ENCODE peak calls at places on chromosome 10, in five cellular contexts. One of them, this sample, is unnamed.

GRCh38 chr10:30088178-30088577 is 28.8 kb upstream of the JCAD start:
- DNase-seq in K562: no peak
- DNase-seq in GM23338: peak
- DNase-seq in HCT116: no peak
- DNase-seq in A549: no peak
- DNase-seq in this sample: no peak

GRCh38 chr10:97825020-97825739 is 24.5 kb upstream of the GOLGA7B start:
- DNase-seq in K562: no peak
- DNase-seq in A549: no peak
- DNase-seq in HCT116: no peak
- DNase-seq in GM23338: no peak
- DNase-seq in this sample: no peak

GRCh38 chr10:49657606-49658005 is 21.8 kb upstream of the C10orf53 start:
- DNase-seq in K562: no peak
- DNase-seq in HCT116: no peak
- DNase-seq in A549: no peak
- DNase-seq in GM23338: no peak
- DNase-seq in this sample: no peak

GRCh38 chr10:124010024-124010423 is 83.4 kb downstream of the CHST15 start:
- DNase-seq in A549: no peak
- DNase-seq in HCT116: no peak
- DNase-seq in GM23338: no peak
- DNase-seq in K562: no peak
- DNase-seq in this sample: no peak

GRCh38 chr10:30750971-30751677 is 121.6 kb upstream of the LYZL2 start:
- DNase-seq in A549: no peak
- DNase-seq in HCT116: no peak
- DNase-seq in K562: no peak
- DNase-seq in GM23338: no peak
- DNase-seq in this sample: no peak

GRCh38 chr10:48449501-48450232 is 143.2 kb downstream of the MAPK8 start:
- DNase-seq in HCT116: no peak
- DNase-seq in A549: no peak
- DNase-seq in GM23338: no peak
- DNase-seq in K562: no peak
- DNase-seq in this sample: no peak

GRCh38 chr10:98269435-98269912 is 1.5 kb upstream of the LOXL4 start:
- DNase-seq in K562: no peak
- DNase-seq in A549: peak
- DNase-seq in GM23338: peak
- DNase-seq in HCT116: peak
- DNase-seq in this sample: no peak

GRCh38 chr10:124708246-124708779 is 35.9 kb downstream of the FAM53B start:
- DNase-seq in K562: no peak
- DNase-seq in GM23338: no peak
- DNase-seq in A549: no peak
- DNase-seq in HCT116: no peak
- DNase-seq in this sample: no peak

GRCh38 chr10:72334196-72334831 is 20.4 kb downstream of the DNAJB12 start:
- DNase-seq in A549: no peak
- DNase-seq in HCT116: no peak
- DNase-seq in K562: peak
- DNase-seq in GM23338: peak
- DNase-seq in this sample: no peak

GRCh38 chr10:953836-954235 is 22.3 kb upstream of the LARP4B start:
- DNase-seq in GM23338: no peak
- DNase-seq in HCT116: no peak
- DNase-seq in K562: no peak
- DNase-seq in A549: no peak
- DNase-seq in this sample: no peak

GRCh38 chr10:33335800-33336605 is 1.5 kb upstream of the NRP1 start:
- DNase-seq in A549: peak
- DNase-seq in GM23338: peak
- DNase-seq in K562: no peak
- DNase-seq in HCT116: no peak
- DNase-seq in this sample: no peak

GRCh38 chr10:89458289-89458688 is 43.9 kb downstream of the IFIT5 start:
- DNase-seq in K562: no peak
- DNase-seq in A549: no peak
- DNase-seq in HCT116: no peak
- DNase-seq in GM23338: no peak
- DNase-seq in this sample: no peak

GRCh38 chr10:89463846-89464537 is 49.6 kb downstream of the IFIT5 start:
- DNase-seq in K562: no peak
- DNase-seq in A549: no peak
- DNase-seq in HCT116: no peak
- DNase-seq in GM23338: no peak
- DNase-seq in this sample: no peak

GRCh38 chr10:89454561-89455347 is 40.4 kb downstream of the IFIT5 start:
- DNase-seq in HCT116: no peak
- DNase-seq in K562: no peak
- DNase-seq in GM23338: no peak
- DNase-seq in A549: no peak
- DNase-seq in this sample: no peak

GRCh38 chr10:89458760-89459159 is 44.4 kb downstream of the IFIT5 start:
- DNase-seq in A549: no peak
- DNase-seq in K562: no peak
- DNase-seq in GM23338: no peak
- DNase-seq in HCT116: no peak
- DNase-seq in this sample: no peak
- H3K27ac ChIP-seq in A549: no peak
- H3K27ac ChIP-seq in K562: no peak
- H3K27ac ChIP-seq in GM23338: no peak
- H3K27ac ChIP-seq in HCT116: no peak
- H3K27ac ChIP-seq in this sample: peak

DNA sequence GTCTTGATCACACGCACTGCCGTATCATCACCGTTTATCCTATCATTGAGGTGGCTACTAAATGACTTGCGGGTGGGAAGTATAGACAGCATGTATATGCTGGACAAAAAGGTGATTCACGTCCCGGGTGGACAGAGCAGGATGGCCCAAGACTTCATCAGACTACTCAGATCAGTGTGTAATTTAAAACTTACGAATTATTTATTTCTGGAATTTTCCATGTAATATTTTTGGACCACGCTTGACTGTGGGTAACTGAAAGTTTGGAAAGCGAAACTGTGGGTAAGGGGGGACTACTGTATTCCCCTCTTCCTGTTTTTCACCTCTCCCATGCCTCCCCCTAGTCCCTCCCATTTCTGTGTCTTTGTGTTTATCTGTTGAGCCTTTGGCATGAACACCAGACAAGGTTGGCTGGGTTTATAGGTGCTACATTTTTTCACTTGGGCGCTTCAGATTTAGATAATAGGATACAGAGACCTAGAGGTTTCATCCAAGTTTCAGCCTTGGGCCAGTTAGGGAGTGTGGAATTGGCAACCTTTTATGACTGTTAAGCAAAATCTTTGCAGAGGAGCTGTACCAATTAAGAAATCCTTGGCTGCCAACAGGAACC is 55.8 kb downstream of the RBM20 start:
- DNase-seq in A549: no peak
- DNase-seq in HCT116: no peak
- DNase-seq in GM23338: no peak
- DNase-seq in K562: no peak
- DNase-seq in this sample: no peak
- H3K27ac ChIP-seq in A549: no peak
- H3K27ac ChIP-seq in HCT116: no peak
- H3K27ac ChIP-seq in GM23338: no peak
- H3K27ac ChIP-seq in K562: no peak
- H3K27ac ChIP-seq in this sample: no peak

DNA sequence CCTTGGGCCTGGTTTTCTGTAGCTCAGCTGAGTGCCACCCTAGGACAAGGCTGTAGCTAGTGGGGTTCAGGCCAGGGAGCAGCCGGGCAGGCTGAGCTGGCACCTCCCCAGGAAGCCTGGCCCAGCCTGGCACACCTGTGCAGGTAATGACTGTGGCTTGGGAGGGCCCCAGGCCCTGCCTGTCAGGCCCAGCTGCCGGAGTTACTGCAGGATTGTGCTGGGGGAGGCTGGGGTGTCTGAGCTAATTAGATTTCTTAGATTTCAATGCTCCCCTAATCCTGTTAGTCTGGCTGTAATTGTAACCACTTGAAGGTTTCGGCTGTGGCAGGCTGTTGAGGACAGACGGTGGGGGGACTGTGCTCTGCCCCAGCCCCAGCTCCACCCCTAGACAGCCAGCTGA is 6.0 kb downstream of the ZMIZ1 start:
- DNase-seq in GM23338: no peak
- DNase-seq in K562: no peak
- DNase-seq in HCT116: no peak
- DNase-seq in A549: no peak
- DNase-seq in this sample: no peak
- H3K27ac ChIP-seq in GM23338: no peak
- H3K27ac ChIP-seq in K562: no peak
- H3K27ac ChIP-seq in HCT116: no peak
- H3K27ac ChIP-seq in A549: peak
- H3K27ac ChIP-seq in this sample: no peak

GRCh38 chr10:95516774-95517373 is 44.3 kb downstream of the SORBS1 start:
- DNase-seq in K562: peak
- DNase-seq in HCT116: no peak
- DNase-seq in GM23338: no peak
- DNase-seq in A549: no peak
- DNase-seq in this sample: no peak

GRCh38 chr10:95519132-95519487 is 42.1 kb downstream of the SORBS1 start:
- DNase-seq in GM23338: no peak
- DNase-seq in K562: no peak
- DNase-seq in A549: no peak
- DNase-seq in HCT116: no peak
- DNase-seq in this sample: no peak

GRCh38 chr10:95517536-95518454 is 43.4 kb downstream of the SORBS1 start:
- DNase-seq in K562: peak
- DNase-seq in GM23338: no peak
- DNase-seq in HCT116: no peak
- DNase-seq in A549: no peak
- DNase-seq in this sample: peak

GRCh38 chr10:95513941-95514392 is 47.2 kb downstream of the SORBS1 start:
- DNase-seq in GM23338: no peak
- DNase-seq in K562: no peak
- DNase-seq in HCT116: no peak
- DNase-seq in A549: peak
- DNase-seq in this sample: peak

DNA sequence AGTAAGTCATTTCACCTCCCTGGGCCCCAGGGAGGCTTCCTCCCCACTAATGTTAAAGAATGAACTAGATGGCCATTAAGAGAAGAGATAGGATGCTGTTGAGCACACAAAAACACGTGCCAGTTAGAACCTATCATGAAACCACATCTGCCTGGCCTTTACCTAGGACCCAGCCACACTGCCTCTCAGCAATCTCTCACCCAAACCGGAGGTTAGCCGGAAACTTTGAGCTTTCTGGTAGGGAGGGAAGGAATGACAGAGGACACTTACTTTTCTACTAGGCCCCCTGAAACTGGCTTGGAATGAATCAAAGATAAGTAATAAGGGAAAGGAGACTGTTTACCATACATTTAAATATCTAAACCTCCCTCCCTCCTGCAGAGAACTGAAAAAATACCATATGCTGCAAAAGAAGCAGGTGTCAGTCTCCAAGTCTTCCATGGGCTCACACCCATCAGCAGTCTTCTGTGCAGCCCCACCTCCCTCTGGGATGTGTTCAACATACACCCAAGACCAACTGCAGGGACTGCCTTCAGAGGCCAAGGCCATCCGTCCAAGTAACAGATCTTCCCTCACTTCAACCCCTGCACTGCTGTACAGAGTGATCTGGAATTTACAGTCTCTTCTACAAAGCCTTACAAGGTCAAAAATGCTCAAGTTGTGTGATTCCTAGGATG is 42.6 kb downstream of the SORBS1 start:
- DNase-seq in A549: no peak
- DNase-seq in K562: peak
- DNase-seq in GM23338: no peak
- DNase-seq in HCT116: no peak
- DNase-seq in this sample: no peak
- H3K27ac ChIP-seq in A549: no peak
- H3K27ac ChIP-seq in K562: no peak
- H3K27ac ChIP-seq in GM23338: peak
- H3K27ac ChIP-seq in HCT116: no peak
- H3K27ac ChIP-seq in this sample: no peak

DNA sequence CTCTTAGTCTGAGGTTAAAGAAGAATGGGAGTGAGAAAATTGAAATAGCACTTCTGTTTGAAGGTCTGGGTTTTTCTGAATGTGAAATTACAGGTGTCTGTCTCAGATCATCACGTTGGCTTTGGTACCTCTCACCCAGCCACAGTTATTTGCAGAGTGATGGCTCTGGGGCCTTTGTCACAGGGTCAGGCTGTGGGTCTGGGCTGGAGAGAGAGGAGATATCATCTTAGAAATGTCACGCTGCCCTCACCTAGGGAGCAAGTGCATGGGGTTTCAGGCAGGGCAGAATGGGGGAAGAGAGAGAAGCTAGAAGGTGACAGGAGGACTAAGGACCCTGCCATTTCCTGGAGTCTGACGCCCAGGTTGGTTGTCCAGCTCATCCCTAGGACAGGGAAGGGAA is 127.2 kb downstream of the CFAP58 start:
- DNase-seq in GM23338: no peak
- DNase-seq in HCT116: no peak
- DNase-seq in A549: no peak
- DNase-seq in K562: no peak
- DNase-seq in this sample: no peak
- H3K27ac ChIP-seq in GM23338: no peak
- H3K27ac ChIP-seq in HCT116: no peak
- H3K27ac ChIP-seq in A549: no peak
- H3K27ac ChIP-seq in K562: no peak
- H3K27ac ChIP-seq in this sample: no peak

GRCh38 chr10:128047337-128047736 is 78.9 kb downstream of the MKI67 start:
- DNase-seq in K562: peak
- DNase-seq in HCT116: peak
- DNase-seq in GM23338: peak
- DNase-seq in A549: no peak
- DNase-seq in this sample: peak
- H3K27ac ChIP-seq in K562: no peak
- H3K27ac ChIP-seq in HCT116: peak
- H3K27ac ChIP-seq in GM23338: no peak
- H3K27ac ChIP-seq in A549: no peak
- H3K27ac ChIP-seq in this sample: peak

GRCh38 chr10:119817991-119818888 is 54.4 kb downstream of the MCMBP start:
- DNase-seq in K562: no peak
- DNase-seq in HCT116: no peak
- DNase-seq in GM23338: peak
- DNase-seq in A549: no peak
- DNase-seq in this sample: no peak
- H3K27ac ChIP-seq in K562: no peak
- H3K27ac ChIP-seq in HCT116: no peak
- H3K27ac ChIP-seq in GM23338: peak
- H3K27ac ChIP-seq in A549: no peak
- H3K27ac ChIP-seq in this sample: no peak